ENCODE peak calls at places on chromosomes 13 and 19, in nine cellular contexts. A, K, W, M, O, X, L, S and R are unnamed samples.

GRCh38 chr13:46759861-46760260 is 37.1 kb downstream of the ESD start:
- DNase-seq in A (no peak), K (no peak), W (no peak), M (no peak), O (no peak), X (no peak), L (no peak), S (peak; percentile 34), R (no peak)

GRCh38 chr13:100506154-100506553 is 82.4 kb downstream of the GGACT start:
- DNase-seq in A (no peak), K (no peak), W (no peak), M (no peak), O (no peak), X (no peak), L (no peak), S (no peak), R (no peak)

GRCh38 chr19:4673726-4674125 is 3.6 kb upstream of the MYDGF start:
- DNase-seq in A (no peak), K (no peak), W (no peak), M (no peak), O (no peak), X (no peak), L (no peak), S (no peak), R (no peak)

GRCh38 chr13:110680852-110681251 is 25.1 kb downstream of the CARS2 start:
- DNase-seq in A (no peak), K (no peak), W (no peak), M (no peak), O (peak; percentile 16), X (no peak), L (no peak), S (peak; percentile 42), R (peak; percentile 16)

GRCh38 chr13:39597828-39598227 is 5.2 kb downstream of the LHFPL6 start:
- DNase-seq in A (no peak), K (no peak), W (no peak), M (no peak), O (no peak), X (no peak), L (no peak), S (no peak), R (no peak)

GRCh38 chr13:36438594-36439483 is 6.5 kb downstream of the CCNA1 start:
- DNase-seq in A (no peak), K (no peak), W (no peak), M (no peak), O (no peak), X (no peak), L (no peak), S (no peak), R (no peak)

GRCh38 chr19:42199440-42200115 is 17.9 kb downstream of the DEDD2 start:
- DNase-seq in A (no peak), K (no peak), W (peak; percentile 87), M (peak; percentile 26), O (no peak), X (no peak), L (no peak), S (no peak), R (no peak)

GRCh38 chr13:63351533-63351932 is 1935.9 kb upstream of the PCDH20 start:
- DNase-seq in A (no peak), K (no peak), W (peak; percentile 4), M (no peak), O (no peak), X (no peak), L (no peak), S (no peak), R (no peak)

GRCh38 chr19:54454781-54455675 is 6.0 kb downstream of the LENG8 start:
- DNase-seq in A (no peak), K (no peak), W (no peak), M (no peak), O (no peak), X (no peak), L (no peak), S (no peak), R (no peak)

GRCh38 chr13:98279473-98280175 is 102.6 kb upstream of the RNF113B start:
- DNase-seq in A (no peak), K (no peak), W (no peak), M (no peak), O (no peak), X (no peak), L (no peak), S (no peak), R (no peak)

GRCh38 chr19:9939301-9939913 is 3.1 kb upstream of the OLFM2 start:
- DNase-seq in A (no peak), K (no peak), W (no peak), M (no peak), O (peak; percentile 39), X (no peak), L (no peak), S (no peak), R (no peak)

GRCh38 chr19:35744335-35744687 is 907 bp downstream of the U2AF1L4 start:
- DNase-seq in A (no peak), K (no peak), W (no peak), M (no peak), O (no peak), X (no peak), L (no peak), S (no peak), R (no peak)

GRCh38 chr19:940591-941291 is 14.9 kb downstream of the ARID3A start:
- DNase-seq in A (peak; percentile 47), K (peak; percentile 94), W (no peak), M (no peak), O (no peak), X (peak; percentile 81), L (peak; percentile 87), S (peak; percentile 68), R (peak; percentile 77)
- TF ChIP-seq CTCF in A (no peak), K (no peak), W (peak; percentile 23), M (no peak), O (no peak), X (no peak), L (no peak), S (no peak), R (no peak)

GRCh38 chr19:3407556-3408516 is 41.5 kb downstream of the NFIC start:
- DNase-seq in A (peak; percentile 39), K (no peak), W (no peak), M (peak; percentile 73), O (no peak), X (peak; percentile 68), L (peak; percentile 87), S (no peak), R (no peak)
- H3K4me1 ChIP-seq in A (peaks cover 29% of the 10 kb centered on the region), K (no peaks in the 10 kb centered on the region), W (peaks cover 20% of the 10 kb centered on the region), M (peaks cover 60% of the 10 kb centered on the region), O (peaks cover 33% of the 10 kb centered on the region), X (peaks cover 49% of the 10 kb centered on the region), L (peaks cover 79% of the 10 kb centered on the region), S (peaks cover 15% of the 10 kb centered on the region), R (no peaks in the 10 kb centered on the region)

DNA sequence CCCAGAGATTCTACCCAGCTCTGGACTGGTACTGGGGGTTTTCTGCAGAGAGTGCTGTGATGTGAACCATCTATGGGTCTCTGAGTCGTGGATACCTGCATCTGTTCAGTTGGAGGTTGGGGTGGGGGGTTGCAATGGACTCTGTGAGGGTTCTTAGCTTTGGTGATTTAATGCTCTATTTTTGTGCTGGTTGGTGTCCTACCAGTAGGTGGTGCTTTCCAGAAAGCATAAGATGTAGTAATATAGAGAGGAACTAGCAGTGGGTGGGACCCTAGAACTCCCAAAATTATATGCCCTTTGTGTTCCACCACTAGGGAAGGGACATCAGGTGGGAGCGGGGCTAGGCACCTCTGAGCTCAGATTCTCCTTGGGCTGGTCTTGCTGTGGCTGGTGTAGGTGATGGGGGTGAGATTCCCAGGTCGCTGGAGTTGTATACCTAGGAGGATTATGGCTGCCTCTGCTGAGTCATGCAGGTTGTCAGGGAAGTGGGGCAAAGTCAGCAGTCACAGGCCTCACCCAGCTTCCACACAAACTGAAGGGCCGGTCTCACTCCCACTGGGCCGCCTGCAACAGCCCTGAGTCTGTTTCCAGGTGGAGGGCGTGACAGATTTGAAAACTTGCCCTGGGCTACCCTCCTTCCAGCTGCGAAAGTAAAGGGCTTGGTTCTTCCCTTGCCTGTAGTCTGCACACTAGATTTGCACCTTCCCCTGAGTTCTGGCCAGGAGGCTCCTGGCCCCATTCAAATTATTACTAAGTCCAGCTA is 573.0 kb upstream of the SLITRK1 start:
- DNase-seq in A (no peak), K (no peak), W (no peak), M (no peak), O (no peak), X (no peak), L (no peak), S (no peak), R (no peak)
- TF ChIP-seq CTCF in A (no peak), K (no peak), W (peak; percentile 26), M (no peak), O (peak; percentile 8), X (no peak), L (no peak), S (no peak), R (no peak)

DNA sequence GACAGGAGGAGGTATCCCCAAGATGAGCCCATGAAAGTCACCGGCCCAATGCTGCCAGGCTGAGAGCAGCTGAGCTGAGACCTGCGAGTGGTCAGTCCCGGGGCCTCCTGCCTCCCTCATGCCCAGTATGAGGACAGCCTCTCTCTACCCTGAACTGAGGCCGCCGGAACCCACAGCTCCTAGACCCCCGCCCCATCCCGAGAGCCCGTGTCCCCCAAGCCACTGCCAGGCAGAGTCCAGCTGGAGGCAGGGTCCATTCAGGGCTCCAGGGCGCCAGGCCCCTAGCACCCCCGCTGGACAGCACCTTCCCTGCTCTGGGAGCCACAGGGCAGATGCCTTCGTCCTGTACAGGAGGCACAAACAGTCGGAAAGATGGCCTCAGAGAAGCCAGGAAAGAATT is 38.7 kb downstream of the MLLT1 start:
- DNase-seq in A (no peak), K (peak; percentile 26), W (no peak), M (no peak), O (no peak), X (no peak), L (no peak), S (no peak), R (no peak)
- H3K4me1 ChIP-seq in A (peaks cover 46% of the 10 kb centered on the region), K (no peaks in the 10 kb centered on the region), W (peaks cover 14% of the 10 kb centered on the region), M (peaks cover 71% of the 10 kb centered on the region), O (peaks cover 4% of the 10 kb centered on the region), X (peaks cover 20% of the 10 kb centered on the region), L (peaks cover 58% of the 10 kb centered on the region), S (no peaks in the 10 kb centered on the region), R (peaks cover 19% of the 10 kb centered on the region)

DNA sequence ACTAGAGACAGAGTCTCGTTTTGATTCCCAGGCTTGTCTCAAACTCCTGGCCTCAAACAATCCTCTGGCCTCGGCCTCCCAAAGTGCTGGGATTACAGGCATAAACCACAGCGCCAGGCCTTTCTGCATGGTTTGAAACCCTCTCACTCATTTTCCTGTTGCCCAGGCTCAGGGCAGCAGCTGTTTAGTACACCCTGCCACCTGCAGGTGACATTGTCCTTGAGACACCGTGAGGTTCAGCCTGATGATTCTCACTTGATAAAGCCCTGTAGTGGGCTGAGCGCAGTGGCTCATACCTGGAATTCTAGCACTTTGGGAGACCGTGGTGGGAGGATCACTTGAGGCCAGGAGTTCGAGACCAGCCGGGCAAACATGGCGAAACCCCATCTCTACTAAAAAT is 12.5 kb downstream of the IL12RB1 start:
- DNase-seq in A (no peak), K (no peak), W (no peak), M (no peak), O (no peak), X (no peak), L (no peak), S (no peak), R (no peak)
- TF ChIP-seq CTCF in A (no peak), K (no peak), W (no peak), M (no peak), O (no peak), X (no peak), L (no peak), S (no peak), R (no peak)